ENCODE peak calls at places on chromosomes 11 and 22, in five cellular contexts. P is neural progenitor cell, E is GM23248, L is SK-N-SH, F is MM.1S. N is an unnamed sample. For H3K4me1 and H3F3A, the result is how much of the 10 kb centered on the place peaks cover.

GRCh38 chr11:123562166-123562565 is 92.3 kb downstream of the SCN3B start:
- DNase-seq in P (no peak), E (no peak), L (no peak), F (no peak), N (no peak)

GRCh38 chr11:3126207-3126865 is 38.8 kb downstream of the OSBPL5 start:
- DNase-seq in L (no peak), F (no peak), E (no peak), P (no peak), N (no peak)

GRCh38 chr11:44787981-44788380 is 61.2 kb downstream of the TSPAN18 start:
- DNase-seq in E (no peak), L (no peak), P (no peak), F (no peak), N (no peak)

GRCh38 chr22:47328550-47329243 is 566.2 kb downstream of the TBC1D22A start:
- DNase-seq in L (peak), F (no peak), E (peak), P (no peak), N (peak)

GRCh38 chr11:32081129-32081641 is 9.7 kb upstream of the RCN1 start:
- DNase-seq in E (peak), F (peak), L (no peak), P (no peak), N (peak)

GRCh38 chr11:45089845-45090499 is 56.5 kb upstream of the PRDM11 start:
- DNase-seq in E (peak), P (peak), L (no peak), F (no peak), N (no peak)

GRCh38 chr22:48746789-48747425 is 1080.8 kb downstream of the BRD1 start:
- DNase-seq in E (no peak), L (no peak), F (no peak), P (no peak), N (no peak)

GRCh38 chr22:48798281-48799226 is 1029.1 kb downstream of the BRD1 start:
- DNase-seq in F (no peak), E (no peak), L (no peak), P (no peak), N (no peak)

GRCh38 chr11:76615950-76616349 is 54.6 kb downstream of the LRRC32 start:
- DNase-seq in L (no peak), P (no peak), F (no peak), E (peak), N (no peak)

GRCh38 chr22:28051787-28052356 is 132.8 kb upstream of the PITPNB start:
- DNase-seq in P (peak), L (peak), F (no peak), E (peak), N (no peak)

GRCh38 chr11:119144825-119145476 is 3.9 kb upstream of the ABCG4 start:
- DNase-seq in P (peak), E (peak), F (peak), L (peak), N (peak)

GRCh38 chr11:112200252-112200651 is 24.9 kb downstream of the BCO2 start:
- DNase-seq in P (no peak), E (no peak), F (no peak), L (no peak), N (no peak)

GRCh38 chr11:84721561-84721961 is 905.6 kb downstream of the DLG2 start:
- DNase-seq in L (no peak), P (no peak), E (no peak), F (peak), N (no peak)

GRCh38 chr11:118939948-118940598 is 14.3 kb upstream of the BCL9L start:
- DNase-seq in P (peak), L (peak), E (peak), F (peak), N (peak)

GRCh38 chr22:24359452-24360120 is 67.8 kb upstream of the ADORA2A start:
- DNase-seq in P (no peak), L (no peak), E (no peak), F (no peak), N (no peak)

GRCh38 chr22:48137640-48138039 is 1375.2 kb downstream of the TBC1D22A start:
- DNase-seq in L (no peak), F (no peak), P (no peak), E (no peak), N (no peak)

GRCh38 chr11:130648601-130649000 is 200.2 kb downstream of the ADAMTS15 start:
- DNase-seq in L (no peak), P (no peak), E (no peak), F (no peak), N (no peak)

GRCh38 chr11:129737535-129738230 is 78.0 kb upstream of the TMEM45B start:
- DNase-seq in F (no peak), P (no peak), L (no peak), E (no peak), N (peak)

GRCh38 chr11:62546244-62546936 is at the start of gene AHNAK:
- DNase-seq in E (peak), P (peak), F (peak), L (peak), N (no peak)

GRCh38 chr22:29449296-29449863 is 11.0 kb downstream of the RFPL1 start:
- DNase-seq in E (no peak), F (no peak), L (no peak), P (no peak), N (no peak)

GRCh38 chr11:44829838-44830237 is 103.1 kb downstream of the TSPAN18 start:
- DNase-seq in L (no peak), F (no peak), E (no peak), P (no peak), N (no peak)

GRCh38 chr11:78380615-78381029 is 37.0 kb downstream of the GAB2 start:
- DNase-seq in L (no peak), E (peak), F (no peak), P (peak), N (no peak)

GRCh38 chr11:46553746-46554204 is 40.0 kb downstream of the AMBRA1 start:
- DNase-seq in E (peak), L (no peak), P (no peak), F (no peak), N (peak)

GRCh38 chr22:49129736-49130135 is 697.9 kb downstream of the BRD1 start:
- DNase-seq in L (no peak), E (no peak), P (no peak), F (no peak), N (no peak)

GRCh38 chr11:134537296-134537695 is 125.3 kb upstream of the B3GAT1 start:
- DNase-seq in E (no peak), L (no peak), F (no peak), P (no peak), N (no peak)

GRCh38 chr11:118596226-118596625 is 11.2 kb upstream of the PHLDB1 start:
- DNase-seq in E (no peak), P (no peak), L (peak), F (no peak), N (no peak)

GRCh38 chr11:23573430-23573829 is 713.2 kb upstream of the CCDC179 start:
- DNase-seq in E (no peak), F (peak), P (no peak), L (no peak), N (no peak)

GRCh38 chr11:70549796-70550195 is 151.5 kb downstream of the CTTN start:
- DNase-seq in P (no peak), F (no peak), E (no peak), L (no peak), N (no peak)

GRCh38 chr22:42708393-42708792 is 12.3 kb downstream of the A4GALT start:
- DNase-seq in P (no peak), E (no peak), L (no peak), F (no peak), N (no peak)

GRCh38 chr11:108117746-108118371 is 3.5 kb upstream of the ACAT1 start:
- DNase-seq in E (peak), F (peak), L (peak), P (peak), N (no peak)

GRCh38 chr11:61749607-61750217 is 2.7 kb upstream of the MYRF start:
- DNase-seq in F (no peak), E (no peak), L (no peak), P (peak), N (no peak)

GRCh38 chr11:83681045-83681781 is 395.0 kb upstream of the CCDC90B start:
- DNase-seq in F (peak), E (peak), L (no peak), P (peak), N (no peak)
- H3K4me1 ChIP-seq in F (under half), E (under half), L (under half), P (under half), N (under half)

DNA sequence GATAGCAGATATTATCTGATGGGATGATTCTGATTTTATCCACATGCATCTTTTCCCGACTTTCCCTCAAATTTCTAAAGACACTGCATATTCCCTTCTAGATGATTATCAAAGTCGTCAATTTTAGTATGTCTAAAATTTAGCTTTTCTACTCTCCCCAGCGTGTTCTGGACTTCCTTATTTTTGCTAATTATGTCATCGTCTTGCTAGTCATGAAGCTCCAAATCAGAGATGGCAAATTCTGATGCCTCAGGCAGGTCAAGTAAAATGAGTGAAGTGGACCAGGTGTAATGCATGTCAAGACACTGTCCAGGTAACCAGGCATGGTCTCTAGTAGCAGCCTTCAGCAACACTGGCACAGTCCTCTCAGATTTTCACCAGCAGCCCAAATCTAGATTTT is 10.4 kb downstream of the HSD17B12 start:
- DNase-seq in E (no peak), F (no peak), P (no peak), L (no peak), N (no peak)
- H3K4me3 ChIP-seq in E (no peak), F (no peak), P (no peak), L (no peak), N (no peak)

GRCh38 chr11:9711454-9712307 is 47.8 kb downstream of the SWAP70 start:
- DNase-seq in E (no peak), F (no peak), L (no peak), P (no peak), N (no peak)
- H3F3A ChIP-seq in E (under half), F (under half), L (under half), P (under half), N (under half)

DNA sequence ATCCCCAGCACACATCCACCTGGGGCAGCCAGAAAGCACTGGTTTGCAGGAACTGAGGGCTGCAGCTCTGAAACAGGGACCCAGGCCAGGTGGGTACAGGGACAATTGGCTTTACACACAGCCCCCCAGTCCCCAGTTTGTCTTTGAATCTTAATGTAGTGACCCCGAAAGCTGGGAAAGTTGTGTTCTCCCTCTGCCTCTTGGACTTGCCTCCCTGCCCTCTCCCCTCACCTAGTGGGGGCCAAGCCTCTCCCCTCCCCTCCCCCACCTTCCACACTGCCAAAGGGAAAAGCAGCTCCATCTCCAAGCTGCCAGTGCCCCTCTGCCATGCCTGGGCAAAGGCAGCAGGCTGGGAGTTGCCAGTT is 2.6 kb upstream of the CLCF1 start:
- DNase-seq in E (no peak), L (no peak), P (no peak), F (no peak), N (no peak)
- H3K4me1 ChIP-seq in E (under half), L (under half), P (under half), F (under half), N (half or more)

GRCh38 chr11:120256178-120256577 is 16.2 kb downstream of the POU2F3 start:
- DNase-seq in P (no peak), L (no peak), E (no peak), F (no peak), N (no peak)
- H3K4me3 ChIP-seq in P (no peak), L (no peak), E (no peak), F (no peak), N (no peak)

DNA sequence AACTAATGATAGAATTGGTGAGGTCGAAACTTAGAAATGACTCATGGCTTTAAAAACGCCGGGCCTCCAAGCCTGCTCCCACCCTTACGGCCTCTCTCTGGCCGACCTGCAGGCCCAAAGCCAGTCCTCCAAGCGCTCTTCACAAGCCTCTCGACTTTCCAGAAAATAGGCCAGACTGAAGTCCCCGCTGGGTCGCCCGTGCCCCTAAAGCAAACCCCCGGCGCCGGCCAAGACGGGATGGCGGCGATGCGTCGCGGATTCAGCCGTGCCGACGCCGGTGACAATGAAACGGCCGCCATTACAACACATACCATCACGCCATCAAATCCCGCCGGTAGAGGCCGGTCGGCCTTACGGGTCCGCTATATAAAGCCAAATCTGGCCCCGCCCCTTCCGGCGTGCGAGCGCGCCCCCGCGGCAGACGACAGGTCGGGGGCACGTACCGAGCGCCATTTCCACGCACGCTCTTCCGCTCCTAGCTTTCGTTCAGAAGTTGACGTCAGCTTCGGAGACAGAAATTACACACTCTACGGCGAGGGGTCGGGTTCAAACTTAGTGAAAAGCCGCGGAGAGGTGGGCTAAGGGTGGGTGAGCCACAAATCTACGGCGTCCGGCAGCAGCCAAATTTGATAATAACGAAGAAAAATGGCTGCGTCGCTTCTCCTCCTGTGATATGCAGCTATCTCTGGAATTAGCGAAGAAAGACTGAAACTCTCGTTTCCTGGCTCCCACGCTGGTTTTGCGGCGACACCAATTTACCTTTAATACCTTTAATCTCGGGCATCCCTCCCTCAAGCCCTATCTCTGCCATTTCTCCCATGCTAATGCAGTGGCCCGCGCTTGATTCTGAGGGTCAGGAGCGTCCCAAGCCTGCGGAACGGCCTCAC is at the start of gene RPL3:
- DNase-seq in E (peak), F (peak), L (peak), P (peak), N (peak)
- H3F3A ChIP-seq in E (half or more), F (half or more), L (under half), P (half or more), N (half or more)

GRCh38 chr22:30905696-30906341 is 62.8 kb downstream of the MORC2 start:
- DNase-seq in F (no peak), L (no peak), E (no peak), P (no peak), N (no peak)
- H3K4me1 ChIP-seq in F (under half), L (under half), E (under half), P (under half), N (under half)

GRCh38 chr11:59556115-59556882 is 45.0 kb downstream of the OR4D9 start:
- DNase-seq in P (peak), F (peak), L (peak), E (peak), N (peak)
- H3K4me3 ChIP-seq in P (peak), F (peak), L (peak), E (peak), N (peak)

DNA sequence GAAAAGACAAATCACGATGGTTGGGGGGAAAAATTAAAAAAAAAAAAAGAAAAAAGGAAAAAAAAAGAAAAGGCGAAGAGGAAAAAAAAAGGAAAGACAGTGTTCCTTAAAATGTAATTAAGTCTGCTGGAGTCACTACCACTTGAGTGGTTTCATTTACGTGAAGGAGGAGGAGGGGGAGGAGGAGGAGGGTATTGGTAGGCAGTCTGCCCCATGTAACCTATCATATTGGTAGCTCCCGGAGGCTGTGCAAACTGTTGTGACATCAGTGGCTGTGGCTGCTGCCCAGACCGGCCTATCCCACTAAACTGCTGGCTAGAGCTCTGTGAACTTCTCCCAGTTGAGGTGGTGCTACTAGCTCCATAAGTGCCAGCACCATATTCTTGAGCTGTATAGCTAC is 17.9 kb downstream of the KDELR3 start:
- DNase-seq in P (no peak), F (no peak), E (peak), L (no peak), N (no peak)
- H3F3A ChIP-seq in P (half or more), F (under half), E (half or more), L (under half), N (half or more)

GRCh38 chr22:26308467-26308866 is 120.6 kb upstream of the ASPHD2 start:
- DNase-seq in E (no peak), F (no peak), L (no peak), P (no peak), N (no peak)
- H3K4me1 ChIP-seq in E (under half), F (under half), L (under half), P (under half), N (under half)